ENCODE peak calls at places on chromosomes 1 and 21, in ten cellular contexts. D, J, F, X, I, G, A, L, N and V are unnamed samples.

GRCh38 chr1:6243053-6243834 is 735 bp upstream of the HES3 start:
- DNase-seq in N (no peak), L (no peak), D (no peak), J (no peak), G (no peak), X (no peak), I (no peak), A (no peak), F (peak; percentile 66), V (no peak)

GRCh38 chr1:183226963-183227362 is 40.9 kb downstream of the LAMC2 start:
- DNase-seq in J (no peak), X (no peak), L (no peak), N (no peak), G (peak; percentile 57), F (no peak), D (no peak), A (no peak), I (no peak), V (no peak)

GRCh38 chr1:230919201-230919600 is 50.9 kb upstream of the C1orf198 start:
- DNase-seq in F (no peak), A (no peak), N (no peak), J (no peak), G (no peak), L (no peak), X (no peak), I (no peak), D (no peak), V (no peak)

GRCh38 chr1:203117611-203118575 is 9.6 kb upstream of the ADORA1 start:
- DNase-seq in N (peak; percentile 96), D (peak; percentile 73), A (peak; percentile 76), X (peak; percentile 85), I (peak; percentile 25), L (peak; percentile 14), F (peak; percentile 92), G (peak; percentile 92), J (peak; percentile 54), V (no peak)

GRCh38 chr21:35476616-35477395 is 427.7 kb upstream of the RUNX1 start:
- DNase-seq in L (peak; percentile 62), I (no peak), X (no peak), D (no peak), G (no peak), N (no peak), A (no peak), F (no peak), J (peak; percentile 65), V (no peak)

GRCh38 chr1:17585266-17585987 is 45.9 kb downstream of the ARHGEF10L start:
- DNase-seq in F (no peak), G (no peak), X (peak; percentile 53), I (no peak), L (no peak), A (no peak), D (no peak), N (no peak), J (no peak), V (no peak)

GRCh38 chr1:116254776-116255175 is 118.3 kb upstream of the ATP1A1 start:
- DNase-seq in D (no peak), J (no peak), I (no peak), G (no peak), L (no peak), A (no peak), F (no peak), X (no peak), N (no peak), V (no peak)

GRCh38 chr1:112735752-112736151 is 20.6 kb upstream of the PPM1J start:
- DNase-seq in D (no peak), I (no peak), F (no peak), L (peak; percentile 77), A (peak; percentile 84), N (no peak), G (no peak), J (peak; percentile 41), X (no peak), V (no peak)

GRCh38 chr1:44103270-44104131 is 15.1 kb upstream of the KLF17 start:
- DNase-seq in X (no peak), F (peak; percentile 79), I (no peak), A (no peak), G (peak; percentile 49), N (no peak), J (peak; percentile 24), D (peak; percentile 35), L (peak; percentile 24), V (no peak)

GRCh38 chr1:16013220-16013907 is 4.5 kb downstream of the HSPB7 start:
- DNase-seq in X (peak; percentile 20), I (no peak), J (peak; percentile 48), A (peak; percentile 69), G (peak; percentile 93), F (no peak), N (no peak), L (peak; percentile 52), D (peak; percentile 78), V (no peak)

GRCh38 chr1:215083408-215083961 is 948 bp downstream of the KCNK2 start:
- DNase-seq in N (peak; percentile 18), X (no peak), I (no peak), J (peak; percentile 25), F (peak; percentile 68), D (no peak), A (no peak), L (no peak), G (peak; percentile 42), V (peak; percentile 67)

GRCh38 chr1:244353572-244354091 is 98.1 kb downstream of the ADSS2 start:
- DNase-seq in N (peak; percentile 50), F (no peak), A (peak; percentile 83), J (peak; percentile 94), D (peak; percentile 82), L (peak; percentile 97), I (peak; percentile 20), G (peak; percentile 91), X (no peak), V (peak; percentile 81)

GRCh38 chr21:36917487-36918158 is 48.8 kb downstream of the HLCS start:
- DNase-seq in I (no peak), N (peak; percentile 63), J (peak; percentile 76), G (peak; percentile 78), X (peak; percentile 51), A (no peak), L (peak; percentile 53), F (no peak), D (no peak), V (no peak)

GRCh38 chr1:15684042-15684461 is at the start of gene PLEKHM2:
- DNase-seq in J (peak; percentile 40), N (peak; percentile 73), L (no peak), D (peak; percentile 48), F (peak; percentile 61), X (peak; percentile 56), A (no peak), I (peak; percentile 8), G (no peak), V (no peak)

GRCh38 chr1:40197656-40198055 is 36.5 kb downstream of the RLF start:
- DNase-seq in J (no peak), G (no peak), X (no peak), L (no peak), I (no peak), N (no peak), A (no peak), D (no peak), F (no peak), V (no peak)

GRCh38 chr1:10450156-10450801 is 448 bp downstream of the CORT start:
- DNase-seq in D (no peak), X (no peak), J (no peak), A (no peak), F (no peak), L (no peak), I (no peak), N (no peak), G (no peak), V (no peak)

GRCh38 chr1:183243190-183244065 is 57.4 kb downstream of the LAMC2 start:
- DNase-seq in D (no peak), X (no peak), L (no peak), N (no peak), G (no peak), I (no peak), F (peak; percentile 13), J (peak; percentile 53), A (no peak), V (peak; percentile 90)

GRCh38 chr1:89780721-89781120 is 40.1 kb upstream of the LRRC8D start:
- DNase-seq in F (no peak), J (peak; percentile 70), L (peak; percentile 31), A (peak; percentile 54), N (peak; percentile 39), X (peak; percentile 27), G (peak; percentile 40), D (no peak), I (no peak), V (no peak)

GRCh38 chr1:206693029-206693428 is 8.3 kb downstream of the MAPKAPK2 start:
- DNase-seq in X (peak; percentile 87), J (peak; percentile 74), G (no peak), L (peak; percentile 75), F (no peak), D (no peak), I (no peak), A (peak; percentile 53), N (no peak), V (no peak)

GRCh38 chr1:57112148-57112547 is 146.3 kb upstream of the C8B start:
- DNase-seq in J (no peak), L (no peak), X (peak; percentile 40), A (no peak), G (peak; percentile 21), N (no peak), I (no peak), F (no peak), D (no peak), V (no peak)

GRCh38 chr1:27567183-27567526 is 36.8 kb downstream of the AHDC1 start:
- DNase-seq in L (no peak), N (no peak), G (peak; percentile 37), D (no peak), J (no peak), X (no peak), I (no peak), F (peak; percentile 93), A (no peak), V (peak; percentile 63)

GRCh38 chr1:62084304-62084905 is 110.2 kb upstream of the L1TD1 start:
- DNase-seq in F (no peak), L (no peak), N (no peak), J (peak; percentile 4), D (no peak), G (no peak), I (no peak), X (peak; percentile 52), A (no peak), V (no peak)

GRCh38 chr1:228374711-228375577 is 31.7 kb downstream of the TRIM11 start:
- DNase-seq in D (peak; percentile 61), I (no peak), N (no peak), F (no peak), J (peak; percentile 100), L (peak; percentile 56), X (peak; percentile 70), G (no peak), A (no peak), V (peak; percentile 90)

GRCh38 chr1:185603158-185603557 is 131.0 kb upstream of the HMCN1 start:
- DNase-seq in J (no peak), L (no peak), I (no peak), F (no peak), A (no peak), D (no peak), N (no peak), G (no peak), X (no peak), V (no peak)

GRCh38 chr21:25518491-25518911 is 88.8 kb downstream of the MRPL39 start:
- DNase-seq in F (no peak), N (no peak), J (no peak), G (peak; percentile 82), L (no peak), A (no peak), I (no peak), X (no peak), D (no peak), V (no peak)

GRCh38 chr1:237732657-237733056 is 158.1 kb downstream of the ZP4 start:
- DNase-seq in J (no peak), X (no peak), F (no peak), G (no peak), A (no peak), D (no peak), L (no peak), N (no peak), I (no peak), V (no peak)

GRCh38 chr1:119374208-119374877 is 5.8 kb downstream of the HAO2 start:
- DNase-seq in A (no peak), G (no peak), J (no peak), I (no peak), F (no peak), D (no peak), L (peak; percentile 30), X (no peak), N (no peak), V (no peak)

GRCh38 chr1:18811733-18812132 is 47.7 kb downstream of the TAS1R2 start:
- DNase-seq in D (no peak), X (no peak), I (no peak), N (no peak), J (no peak), L (no peak), A (no peak), F (no peak), G (no peak), V (no peak)